ENCODE peak calls at places on chromosomes 13 and 19, in seven cellular contexts. Q is transverse colon, B is testis, M is H1, C is A549, U is lower leg skin, T is esophagus squamous epithelium. H is an unnamed sample.

GRCh38 chr19:9848060-9848459 is 12.9 kb downstream of the PIN1 start:
- DNase-seq in M (peak; percentile 83), B (no peak), Q (no peak), U (no peak), C (no peak), T (no peak), H (no peak)

GRCh38 chr13:71015021-71015420 is 852.0 kb downstream of the DACH1 start:
- DNase-seq in M (no peak), U (no peak), T (no peak), Q (no peak), C (no peak), B (no peak), H (no peak)

GRCh38 chr19:29400917-29401711 is 124.7 kb upstream of the VSTM2B start:
- DNase-seq in M (no peak), Q (no peak), B (no peak), U (no peak), C (no peak), T (no peak), H (no peak)

GRCh38 chr13:93422980-93423554 is 196.5 kb downstream of the GPC6 start:
- DNase-seq in C (no peak), U (no peak), T (no peak), M (no peak), Q (no peak), B (no peak), H (no peak)

GRCh38 chr13:25733696-25734435 is 317.9 kb downstream of the SHISA2 start:
- DNase-seq in T (no peak), Q (no peak), U (no peak), B (no peak), M (no peak), C (no peak), H (no peak)

GRCh38 chr19:19776206-19777008 is 43.5 kb upstream of the ZNF14 start:
- DNase-seq in Q (peak; percentile 98), C (peak; percentile 96), T (peak; percentile 90), M (peak; percentile 94), B (peak; percentile 99), U (peak; percentile 98), H (peak; percentile 99)

GRCh38 chr19:47848871-47849473 is 10.1 kb upstream of the TPRX2 start:
- DNase-seq in Q (no peak), B (peak; percentile 35), C (peak; percentile 82), T (no peak), U (no peak), M (peak; percentile 91), H (no peak)

GRCh38 chr19:5627395-5627904 is 4.6 kb downstream of the SAFB start:
- DNase-seq in B (peak; percentile 54), M (no peak), C (no peak), U (peak; percentile 66), Q (peak; percentile 50), T (no peak), H (peak; percentile 78)

GRCh38 chr19:4352701-4353121 is 9.3 kb downstream of the MPND start:
- DNase-seq in U (no peak), C (peak; percentile 66), M (peak; percentile 83), B (peak; percentile 42), Q (no peak), T (no peak), H (peak; percentile 60)

GRCh38 chr13:100954430-100955361 is 280.1 kb upstream of the TMTC4 start:
- DNase-seq in Q (no peak), U (no peak), M (no peak), C (no peak), B (no peak), T (no peak), H (no peak)

GRCh38 chr19:6424190-6424938 is at the start of gene KHSRP:
- DNase-seq in Q (no peak), M (peak; percentile 59), U (no peak), T (no peak), C (no peak), B (no peak), H (peak; percentile 33)

GRCh38 chr19:14198384-14199376 is 7.3 kb downstream of the ADGRL1 start:
- DNase-seq in U (no peak), M (no peak), B (no peak), C (peak; percentile 29), Q (no peak), T (no peak), H (no peak)
- TF ChIP-seq CTCF in U (no peak), M (peak; percentile 41), B (no peak), C (no peak), Q (no peak), T (no peak), H (no peak)

GRCh38 chr19:51337861-51338562 is 3.9 kb downstream of the VSIG10L start:
- DNase-seq in T (no peak), B (no peak), U (no peak), C (no peak), Q (no peak), M (no peak), H (no peak)

GRCh38 chr19:51341066-51341465 is 873 bp downstream of the VSIG10L start:
- DNase-seq in B (no peak), T (no peak), U (no peak), C (no peak), Q (no peak), M (no peak), H (no peak)

GRCh38 chr19:51339313-51339686 is 2.6 kb downstream of the VSIG10L start:
- DNase-seq in U (peak; percentile 32), Q (no peak), C (no peak), M (no peak), T (no peak), B (no peak), H (no peak)

GRCh38 chr19:51338563-51339312 is 3.2 kb downstream of the VSIG10L start:
- DNase-seq in Q (peak; percentile 90), B (peak; percentile 92), T (peak; percentile 49), U (peak; percentile 76), M (peak; percentile 95), C (peak; percentile 88), H (peak; percentile 88)

DNA sequence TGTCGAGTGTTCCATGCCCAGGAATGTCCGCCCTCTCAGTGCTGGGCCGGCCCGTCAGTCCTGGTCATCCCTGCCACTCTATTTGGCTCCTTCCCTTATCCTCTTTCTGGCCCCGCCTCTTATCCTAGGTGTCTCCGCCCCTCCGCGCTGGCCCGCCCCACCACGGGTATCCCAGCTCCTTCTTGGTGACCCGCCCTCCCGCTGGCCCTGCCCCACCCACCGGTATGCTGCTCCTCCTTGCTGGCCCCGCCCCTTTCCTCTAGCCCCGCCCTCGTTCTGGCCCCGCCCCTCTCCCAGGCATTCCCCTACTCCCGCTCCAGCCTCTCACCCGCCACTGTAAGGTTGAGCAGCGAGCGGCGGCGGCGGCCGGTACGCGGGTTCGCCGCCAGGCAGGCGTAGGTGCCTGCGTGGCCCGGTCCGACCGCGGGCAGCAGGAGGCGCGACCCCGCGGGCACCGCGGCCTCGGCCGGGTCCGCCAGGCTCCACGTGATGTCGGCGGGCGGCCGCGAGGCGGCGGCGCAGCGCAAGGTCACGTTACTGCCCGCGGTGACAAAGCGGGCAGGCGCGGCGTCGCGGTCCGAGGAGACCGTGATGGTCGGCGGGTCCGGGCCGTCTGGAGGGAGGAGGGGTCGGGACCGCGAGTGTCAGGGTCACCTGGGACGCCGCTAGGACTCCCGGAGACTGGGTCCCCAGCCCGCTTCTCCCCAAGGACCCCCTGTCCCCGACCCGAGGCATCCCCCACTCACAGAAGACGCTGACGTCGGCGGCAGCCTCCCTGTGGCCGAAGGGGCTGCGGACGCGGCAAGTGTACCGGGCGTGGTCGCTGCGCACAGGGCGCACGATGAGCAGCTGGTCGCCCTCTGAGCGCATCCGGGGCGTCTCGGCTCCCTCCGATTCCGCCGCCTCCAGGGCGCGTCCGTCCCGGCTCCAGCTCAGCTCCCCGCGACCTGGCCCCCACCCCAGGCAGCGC is 2.0 kb downstream of the VSIG10L start:
- DNase-seq in T (peak; percentile 91), C (peak; percentile 99), Q (peak; percentile 99), U (peak; percentile 99), B (peak; percentile 100), M (peak; percentile 99), H (peak; percentile 99)
- TF ChIP-seq POLR2A in T (peak; percentile 45), C (peak; percentile 93), Q (no peak), U (no peak), B (no peak), M (no peak), H (peak; percentile 68)

GRCh38 chr13:77510156-77510555 is 25.4 kb upstream of the SCEL start:
- DNase-seq in U (no peak), B (no peak), C (no peak), M (no peak), T (no peak), Q (no peak), H (no peak)

GRCh38 chr13:77507931-77508776 is 27.4 kb upstream of the SCEL start:
- DNase-seq in B (no peak), Q (no peak), C (peak; percentile 38), M (no peak), U (no peak), T (no peak), H (no peak)

GRCh38 chr13:77509221-77509620 is 26.3 kb upstream of the SCEL start:
- DNase-seq in U (no peak), Q (no peak), T (no peak), B (no peak), C (no peak), M (no peak), H (no peak)

GRCh38 chr13:77503398-77503797 is 32.1 kb upstream of the SCEL start:
- DNase-seq in Q (no peak), T (no peak), U (no peak), B (no peak), C (no peak), M (no peak), H (no peak)

DNA sequence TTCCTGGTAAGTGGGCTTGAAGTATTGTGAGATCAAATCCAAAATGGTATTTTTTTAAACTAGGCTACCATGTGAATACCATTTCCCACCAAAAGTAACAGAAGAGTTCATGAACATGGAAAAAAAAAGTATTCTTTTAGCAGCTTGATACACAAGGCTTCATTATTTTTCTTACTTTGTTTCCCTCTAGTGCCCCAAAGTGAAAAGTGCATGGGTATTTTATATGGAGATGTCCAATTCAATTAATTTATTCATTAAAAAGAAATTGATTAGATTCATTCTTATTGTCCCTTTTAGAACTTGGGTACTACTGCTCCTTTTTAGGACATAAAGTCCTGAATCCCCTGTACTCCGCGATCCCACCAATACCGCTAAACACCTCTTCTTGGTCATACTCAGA is 28.6 kb upstream of the SCEL start:
- DNase-seq in T (no peak), M (no peak), C (peak; percentile 10), B (no peak), U (no peak), Q (no peak), H (no peak)
- TF ChIP-seq CTCF in T (peak; percentile 38), M (no peak), C (peak; percentile 32), B (no peak), U (no peak), Q (no peak), H (peak; percentile 41)

GRCh38 chr19:38928406-38929001 is 2.1 kb downstream of the SARS2 start:
- DNase-seq in B (no peak), U (no peak), C (no peak), T (no peak), M (no peak), Q (no peak), H (no peak)

GRCh38 chr19:38929929-38930775 is at the start of gene SARS2:
- DNase-seq in C (peak; percentile 99), Q (peak; percentile 93), U (peak; percentile 88), T (peak; percentile 80), M (peak; percentile 96), B (peak; percentile 94), H (peak; percentile 94)

GRCh38 chr19:38933544-38933943 is 2.8 kb downstream of the MRPS12 start:
- DNase-seq in M (no peak), U (no peak), C (no peak), T (no peak), Q (no peak), B (no peak), H (no peak)

GRCh38 chr19:38932425-38933179 is 1.9 kb downstream of the MRPS12 start:
- DNase-seq in Q (no peak), T (no peak), C (peak; percentile 88), B (peak; percentile 45), M (no peak), U (no peak), H (no peak)

GRCh38 chr19:38930776-38931761 is at the start of gene MRPS12:
- DNase-seq in C (peak; percentile 100), M (no peak), Q (peak; percentile 99), B (peak; percentile 100), U (peak; percentile 99), T (peak; percentile 91), H (peak; percentile 98)
- TF ChIP-seq POLR2A in C (peak; percentile 87), M (peak; percentile 83), Q (peak; percentile 61), B (no peak), U (no peak), T (no peak), H (peak; percentile 56)

H was measured in adrenal gland.